ENCODE peak calls at places on chromosome 12, in four cellular contexts. T is transverse colon, S is IMR-90, R is heart left ventricle. E is an unnamed sample.

GRCh38 chr12:16587514-16587913 is 18.4 kb downstream of the LMO3 start:
- DNase-seq in S (no peak), R (no peak), T (no peak), E (no peak)

GRCh38 chr12:54409267-54409666 is 9.8 kb downstream of the ITGA5 start:
- DNase-seq in R (peak; percentile 42), T (no peak), S (no peak), E (no peak)

GRCh38 chr12:67358686-67359374 is 89.7 kb downstream of the CAND1 start:
- DNase-seq in R (no peak), S (peak; percentile 83), T (no peak), E (peak; percentile 37)

GRCh38 chr12:1530592-1531159 is 63.7 kb downstream of the FBXL14 start:
- DNase-seq in T (no peak), S (no peak), R (no peak), E (no peak)

GRCh38 chr12:57837779-57838562 is 8.6 kb downstream of the CTDSP2 start:
- DNase-seq in R (no peak), T (no peak), S (peak; percentile 78), E (no peak)

GRCh38 chr12:120999191-121000120 is 16.8 kb downstream of the C12orf43 start:
- DNase-seq in T (no peak), S (peak; percentile 62), R (no peak), E (no peak)

GRCh38 chr12:107429006-107429698 is 256.4 kb upstream of the PWP1 start:
- DNase-seq in T (peak; percentile 27), R (no peak), S (no peak), E (no peak)

GRCh38 chr12:94287245-94287628 is 138.9 kb downstream of the PLXNC1 start:
- DNase-seq in T (no peak), S (no peak), R (no peak), E (no peak)

GRCh38 chr12:65703176-65703575 is 121.1 kb upstream of the HMGA2 start:
- DNase-seq in R (no peak), T (no peak), S (no peak), E (no peak)

GRCh38 chr12:13534645-13535398 is 338.3 kb downstream of the EMP1 start:
- DNase-seq in S (peak; percentile 23), R (peak; percentile 73), T (peak; percentile 68), E (peak; percentile 10)

GRCh38 chr12:26318661-26319068 is 123.3 kb downstream of the SSPN start:
- DNase-seq in T (peak; percentile 37), S (peak; percentile 89), R (peak; percentile 63), E (peak; percentile 74)

GRCh38 chr12:72433298-72433697 is 161.1 kb downstream of the TRHDE start:
- DNase-seq in T (peak; percentile 26), S (no peak), R (no peak), E (no peak)

GRCh38 chr12:53476769-53477209 is 22.5 kb downstream of the MAP3K12 start:
- DNase-seq in S (no peak), R (no peak), T (no peak), E (no peak)

GRCh38 chr12:6461401-6462233 is 8.9 kb downstream of the VAMP1 start:
- DNase-seq in R (peak; percentile 71), S (peak; percentile 45), T (peak; percentile 80), E (no peak)

GRCh38 chr12:93135286-93136239 is 206.5 kb upstream of the EEA1 start:
- DNase-seq in R (no peak), S (peak; percentile 57), T (no peak), E (no peak)

GRCh38 chr12:111454311-111454710 is 48.6 kb downstream of the SH2B3 start:
- DNase-seq in R (no peak), S (no peak), T (no peak), E (no peak)

GRCh38 chr12:96143392-96143791 is 50.8 kb upstream of the ELK3 start:
- DNase-seq in T (no peak), S (no peak), R (no peak), E (no peak)

GRCh38 chr12:109518820-109519665 is 41.6 kb downstream of the UBE3B start:
- DNase-seq in T (peak; percentile 59), S (peak; percentile 92), R (no peak), E (peak; percentile 41)

GRCh38 chr12:46371718-46372130 is 849 bp downstream of the SLC38A2 start:
- DNase-seq in S (peak; percentile 44), T (peak; percentile 71), R (peak; percentile 85), E (no peak)

GRCh38 chr12:69167648-69168165 is 71.7 kb upstream of the CPSF6 start:
- DNase-seq in S (no peak), R (no peak), T (no peak), E (no peak)

GRCh38 chr12:32332446-32332845 is 66.9 kb upstream of the FGD4 start:
- DNase-seq in R (no peak), S (no peak), T (no peak), E (no peak)

GRCh38 chr12:107570721-107571120 is 114.9 kb upstream of the PWP1 start:
- DNase-seq in T (peak; percentile 41), S (peak; percentile 67), R (no peak), E (peak; percentile 16)

GRCh38 chr12:23847857-23848256 is 101.6 kb downstream of the SOX5 start:
- DNase-seq in T (no peak), S (no peak), R (no peak), E (no peak)

GRCh38 chr12:19440019-19440858 is 947 bp downstream of the AEBP2 start:
- DNase-seq in R (peak; percentile 75), T (peak; percentile 57), S (peak; percentile 51), E (no peak)

GRCh38 chr12:91859347-91859746 is 286.3 kb downstream of the BTG1 start:
- DNase-seq in R (no peak), T (no peak), S (no peak), E (no peak)

GRCh38 chr12:7269273-7269672 is 34.6 kb upstream of the ACSM4 start:
- DNase-seq in R (no peak), T (no peak), S (peak; percentile 1), E (no peak)

GRCh38 chr12:60279224-60279623 is 683.4 kb downstream of the SLC16A7 start:
- DNase-seq in T (no peak), R (no peak), S (peak; percentile 84), E (peak; percentile 44)

GRCh38 chr12:96416033-96416790 is 16.0 kb upstream of the CDK17 start:
- DNase-seq in R (no peak), S (peak; percentile 95), T (no peak), E (peak; percentile 60)

GRCh38 chr12:97452230-97452629 is 10.4 kb upstream of the RMST start:
- DNase-seq in T (no peak), S (no peak), R (no peak), E (no peak)

GRCh38 chr12:46089414-46090162 is 99.2 kb upstream of the SCAF11 start:
- DNase-seq in S (no peak), R (no peak), T (no peak), E (no peak)

GRCh38 chr12:46401703-46402102 is 29.1 kb upstream of the SLC38A2 start:
- DNase-seq in S (peak; percentile 58), T (peak; percentile 41), R (no peak), E (no peak)

GRCh38 chr12:94557896-94558295 is 92.5 kb downstream of the TMCC3 start:
- DNase-seq in T (peak; percentile 33), S (no peak), R (no peak), E (no peak)

GRCh38 chr12:105522166-105522825 is 191.8 kb downstream of the C12orf75 start:
- DNase-seq in R (no peak), T (no peak), S (peak; percentile 31), E (no peak)

GRCh38 chr12:107349008-107349747 is 255.8 kb upstream of the CRY1 start:
- DNase-seq in R (no peak), S (peak; percentile 91), T (peak; percentile 69), E (peak; percentile 71)

GRCh38 chr12:91575631-91576030 is 393.0 kb upstream of the DCN start:
- DNase-seq in S (no peak), R (no peak), T (no peak), E (no peak)

GRCh38 chr12:56219840-56220239 is 1.9 kb downstream of the RNF41 start:
- DNase-seq in T (no peak), R (no peak), S (no peak), E (no peak)
- H3K4me3 ChIP-seq in T (no peak overlapping the region), R (peak overlapping the region; percentile 89), S (no peak overlapping the region), E (peak overlapping the region; percentile 17)

DNA sequence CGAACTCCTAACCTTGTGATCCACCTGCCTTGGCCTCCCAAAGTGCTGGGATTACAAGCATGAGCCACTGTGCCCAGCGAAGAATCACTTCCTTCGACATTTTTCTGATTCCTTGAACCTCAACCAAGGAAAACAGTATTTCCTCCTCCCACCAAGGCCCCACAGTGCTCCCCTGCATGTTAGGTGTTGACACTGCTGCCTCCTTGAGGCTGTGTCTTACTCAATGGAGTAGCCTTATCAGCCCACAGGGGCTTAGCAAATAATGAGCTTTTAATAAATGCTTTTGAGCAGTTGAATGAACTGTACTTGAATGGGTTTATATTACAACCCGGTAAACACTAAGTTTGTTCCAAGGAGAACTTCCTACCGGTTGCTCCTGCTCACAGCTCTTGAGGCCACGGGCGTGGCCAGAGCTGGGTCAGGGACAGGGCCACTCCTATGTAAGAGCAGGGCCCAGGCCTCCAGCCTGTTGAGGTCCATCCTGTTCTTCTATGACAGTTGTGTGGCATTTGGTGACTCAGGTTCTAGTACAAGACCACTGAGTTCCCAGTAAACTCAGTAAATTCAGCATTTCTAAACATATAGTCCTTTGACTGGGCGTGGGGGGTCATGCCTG is 36.8 kb upstream of the TUBA1A start:
- DNase-seq in S (peak; percentile 40), R (no peak), T (peak; percentile 21), E (no peak)
- TF ChIP-seq CTCF in S (peak; percentile 29), R (no peak), T (no peak), E (peak; percentile 25)

GRCh38 chr12:47773858-47774580 is 981 bp downstream of the SLC48A1 start:
- DNase-seq in R (no peak), S (no peak), T (no peak), E (no peak)

GRCh38 chr12:47776471-47777143 is 3.6 kb downstream of the SLC48A1 start:
- DNase-seq in T (no peak), R (peak; percentile 47), S (peak; percentile 47), E (no peak)

GRCh38 chr12:47777151-47777550 is 4.1 kb downstream of the SLC48A1 start:
- DNase-seq in S (no peak), T (no peak), R (peak; percentile 41), E (no peak)

GRCh38 chr12:47774664-47775063 is 1.6 kb downstream of the SLC48A1 start:
- DNase-seq in R (peak; percentile 42), S (no peak), T (no peak), E (no peak)

GRCh38 chr12:47775100-47775911 is 2.3 kb downstream of the SLC48A1 start:
- DNase-seq in S (no peak), R (peak; percentile 64), T (no peak), E (no peak)
- H3K27ac ChIP-seq in S (no peak overlapping the region), R (no peak overlapping the region), T (no peak overlapping the region), E (no peak overlapping the region)

GRCh38 chr12:114678718-114679117 is 5.3 kb downstream of the TBX3 start:
- DNase-seq in T (no peak), S (no peak), R (no peak), E (no peak)
- H3K4me3 ChIP-seq in T (no peak overlapping the region), S (peak overlapping the region; percentile 69), R (peak overlapping the region; percentile 89), E (peak overlapping the region; percentile 96)

E was measured in AG04450.